ENCODE peak calls at places on chromosomes 11 and 22, in ten cellular contexts. S, G, R, O, T, Q, D, H, N and K are unnamed samples.

GRCh38 chr11:89613916-89614315 is 96.2 kb upstream of the TRIM77 start:
- DNase-seq in S (no peak), G (no peak), R (no peak), O (no peak), T (no peak), Q (no peak), D (no peak), H (no peak), N (no peak), K (no peak)

GRCh38 chr22:37266581-37267127 is 15.7 kb upstream of the CYTH4 start:
- DNase-seq in S (no peak), G (peak; percentile 11), R (no peak), O (no peak), T (no peak), Q (no peak), D (no peak), H (no peak), N (no peak), K (no peak)

GRCh38 chr11:124535552-124536232 is 7.8 kb downstream of the OR8B12 start:
- DNase-seq in S (no peak), G (no peak), R (no peak), O (no peak), T (no peak), Q (no peak), D (no peak), H (no peak), N (no peak), K (no peak)

GRCh38 chr22:46770726-46771125 is 8.3 kb downstream of the TBC1D22A start:
- DNase-seq in S (no peak), G (peak; percentile 18), R (no peak), O (no peak), T (no peak), Q (no peak), D (no peak), H (no peak), N (peak; percentile 30), K (no peak)

GRCh38 chr22:23104109-23104971 is 34.0 kb downstream of the GNAZ start:
- DNase-seq in S (no peak), G (no peak), R (no peak), O (no peak), T (no peak), Q (no peak), D (no peak), H (no peak), N (no peak), K (no peak)

GRCh38 chr22:38299758-38300157 is 17.5 kb downstream of the CSNK1E start:
- DNase-seq in S (no peak), G (no peak), R (no peak), O (no peak), T (no peak), Q (no peak), D (no peak), H (peak; percentile 46), N (no peak), K (no peak)

GRCh38 chr22:41175546-41175945 is 29.6 kb upstream of the L3MBTL2 start:
- DNase-seq in S (no peak), G (no peak), R (no peak), O (peak; percentile 39), T (no peak), Q (no peak), D (no peak), H (no peak), N (no peak), K (no peak)

GRCh38 chr11:3904228-3904627 is 48.8 kb downstream of the STIM1 start:
- DNase-seq in S (no peak), G (no peak), R (no peak), O (no peak), T (no peak), Q (no peak), D (no peak), H (no peak), N (no peak), K (no peak)

GRCh38 chr11:117748771-117749540 is 48.1 kb downstream of the DSCAML1 start:
- DNase-seq in S (no peak), G (no peak), R (no peak), O (no peak), T (no peak), Q (no peak), D (no peak), H (no peak), N (no peak), K (no peak)

GRCh38 chr11:61627831-61628753 is 47.2 kb upstream of the SYT7 start:
- DNase-seq in S (peak; percentile 68), G (peak; percentile 50), R (peak; percentile 84), O (peak; percentile 65), T (peak; percentile 71), Q (peak; percentile 78), D (peak; percentile 81), H (peak; percentile 60), N (peak; percentile 26), K (peak; percentile 6)

GRCh38 chr11:81301426-81301825 is 1432.2 kb downstream of the FAM181B start:
- DNase-seq in S (no peak), G (no peak), R (no peak), O (no peak), T (no peak), Q (no peak), D (no peak), H (no peak), N (no peak), K (no peak)

GRCh38 chr11:2685051-2685450 is 14.7 kb downstream of the KCNQ1OT1 start:
- DNase-seq in S (no peak), G (peak; percentile 14), R (peak; percentile 2), O (no peak), T (no peak), Q (peak; percentile 24), D (no peak), H (no peak), N (no peak), K (no peak)

GRCh38 chr11:6570691-6571427 is 32.6 kb downstream of the RRP8 start:
- DNase-seq in S (no peak), G (no peak), R (no peak), O (no peak), T (no peak), Q (no peak), D (no peak), H (no peak), N (no peak), K (no peak)

GRCh38 chr22:22520667-22521602 is 865 bp upstream of the ZNF280A start:
- DNase-seq in S (no peak), G (no peak), R (no peak), O (no peak), T (no peak), Q (no peak), D (no peak), H (no peak), N (no peak), K (no peak)

GRCh38 chr11:79241842-79242241 is 199.0 kb downstream of the TENM4 start:
- DNase-seq in S (no peak), G (no peak), R (no peak), O (no peak), T (no peak), Q (no peak), D (no peak), H (no peak), N (no peak), K (no peak)

GRCh38 chr11:46010100-46010499 is 87.6 kb downstream of the LARGE2 start:
- DNase-seq in S (no peak), G (no peak), R (no peak), O (no peak), T (no peak), Q (no peak), D (no peak), H (no peak), N (no peak), K (no peak)
- TF ChIP-seq CTCF in S (no peak), G (no peak), R (no peak), O (no peak), T (no peak), Q (no peak), D (no peak), H (no peak), N (no peak), K (no peak)

DNA sequence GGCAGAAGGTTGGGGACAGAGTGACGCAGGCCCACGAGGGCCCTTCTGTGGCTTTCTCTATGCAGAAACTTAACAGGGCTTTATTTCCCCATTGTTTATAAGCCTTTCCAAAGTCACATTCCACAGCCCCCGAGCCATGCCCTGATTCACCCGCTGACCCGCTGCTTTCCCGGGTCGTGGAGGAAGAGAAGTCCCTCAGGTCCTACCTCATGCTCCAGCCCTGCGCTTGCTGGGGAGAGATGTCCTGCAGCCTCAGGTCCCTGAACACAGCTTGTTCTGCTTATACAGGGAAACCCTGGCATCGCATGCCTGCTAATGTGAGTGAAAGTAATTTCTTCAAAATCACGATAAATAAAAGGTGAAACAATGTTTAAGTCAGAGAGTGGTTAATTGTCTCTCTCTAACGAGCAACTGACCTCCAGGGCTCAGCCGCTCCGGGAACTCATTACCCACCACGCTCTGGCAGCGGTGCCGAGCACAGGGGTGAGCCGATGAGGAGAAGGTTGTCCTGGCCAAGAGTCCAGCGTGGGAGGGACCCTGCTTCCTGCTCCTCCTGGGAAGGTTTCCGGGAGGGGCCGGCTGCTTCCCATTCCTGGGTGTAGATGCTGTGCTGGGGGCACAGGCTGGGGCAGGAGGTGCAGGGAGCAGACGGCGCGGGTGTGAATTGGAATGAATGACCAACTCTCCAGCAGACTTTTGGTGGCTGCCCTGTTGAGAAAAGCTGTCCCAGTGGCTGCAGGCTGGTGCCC is 595.2 kb downstream of the BRD1 start:
- DNase-seq in S (no peak), G (no peak), R (no peak), O (no peak), T (no peak), Q (peak; percentile 43), D (no peak), H (no peak), N (no peak), K (no peak)
- H3K9me3 ChIP-seq in S (no peaks in the 10 kb centered on the region), G (no peaks in the 10 kb centered on the region), R (no peaks in the 10 kb centered on the region), O (no peaks in the 10 kb centered on the region), T (no peaks in the 10 kb centered on the region), Q (no peaks in the 10 kb centered on the region), D (no peaks in the 10 kb centered on the region), H (peaks cover 2% of the 10 kb centered on the region), N (no peaks in the 10 kb centered on the region), K (no peaks in the 10 kb centered on the region)

DNA sequence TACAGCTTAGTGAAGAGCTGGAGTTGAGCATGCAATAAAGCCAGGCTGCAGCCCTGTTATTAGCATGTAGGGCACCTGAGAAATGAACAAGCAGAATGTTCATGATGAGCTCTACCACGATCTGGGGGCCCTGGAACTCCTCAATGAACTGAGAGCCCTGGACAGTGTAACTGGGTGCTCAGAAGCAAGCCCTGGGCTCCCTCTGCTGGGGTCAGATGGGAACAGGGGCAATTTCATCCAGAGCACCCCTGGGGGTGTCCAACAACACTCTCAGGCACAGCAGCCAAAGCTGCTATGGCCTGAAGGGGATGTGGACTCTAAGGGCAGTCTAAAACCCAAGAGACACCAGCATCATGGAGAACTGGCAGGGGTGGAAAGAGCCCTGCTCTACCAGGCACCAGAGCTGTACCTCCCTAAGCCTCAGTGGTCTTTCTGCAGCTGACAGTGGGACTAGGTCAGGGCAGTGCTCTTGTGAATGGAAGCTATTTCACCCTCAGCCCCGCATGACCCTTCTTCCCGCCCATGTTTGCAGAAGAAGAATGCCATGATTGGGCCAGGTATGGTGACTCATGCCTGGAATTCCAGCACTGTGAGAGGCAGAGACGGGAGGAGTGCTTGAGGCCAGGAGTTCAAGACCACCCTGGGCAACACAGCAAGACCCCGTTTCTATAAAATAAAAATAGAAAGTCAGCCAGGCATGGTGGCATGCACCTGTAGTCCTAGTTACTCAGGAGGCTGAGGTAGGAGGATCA is 28.9 kb downstream of the THOC5 start:
- DNase-seq in S (peak; percentile 38), G (peak; percentile 36), R (peak; percentile 40), O (peak; percentile 61), T (peak; percentile 57), Q (no peak), D (no peak), H (peak; percentile 26), N (no peak), K (peak; percentile 14)
- TF ChIP-seq CTCF in S (peak; percentile 63), G (no peak), R (peak; percentile 44), O (peak; percentile 66), T (peak; percentile 80), Q (peak; percentile 33), D (no peak), H (peak; percentile 60), N (no peak), K (no peak)

GRCh38 chr11:5564259-5565019 is 16.1 kb upstream of the OR52H1 start:
- DNase-seq in S (no peak), G (no peak), R (no peak), O (no peak), T (no peak), Q (no peak), D (no peak), H (no peak), N (no peak), K (no peak)
- H3K9me3 ChIP-seq in S (no peaks in the 10 kb centered on the region), G (no peaks in the 10 kb centered on the region), R (no peaks in the 10 kb centered on the region), O (no peaks in the 10 kb centered on the region), T (no peaks in the 10 kb centered on the region), Q (no peaks in the 10 kb centered on the region), D (no peaks in the 10 kb centered on the region), H (no peaks in the 10 kb centered on the region), N (no peaks in the 10 kb centered on the region), K (no peaks in the 10 kb centered on the region)